ENCODE peak calls at places on chromosomes 6 and 20, in four cellular contexts. U, A, E and V are unnamed samples.

GRCh38 chr6:71347119-71347518 is 58.5 kb downstream of the OGFRL1 start:
- DNase-seq in U (no peak), A (no peak), E (no peak), V (no peak)

GRCh38 chr20:59063358-59064213 is 21.0 kb upstream of the PRELID3B start:
- DNase-seq in U (peak), A (no peak), E (no peak), V (peak)

GRCh38 chr6:72784071-72784470 is 162.2 kb downstream of the KCNQ5 start:
- DNase-seq in U (peak), A (no peak), E (no peak), V (no peak)

GRCh38 chr6:39054577-39055142 is 6.1 kb downstream of the GLP1R start:
- DNase-seq in U (no peak), A (no peak), E (no peak), V (no peak)

GRCh38 chr6:100913400-100914276 is 32.5 kb upstream of the ASCC3 start:
- DNase-seq in U (no peak), A (no peak), E (no peak), V (no peak)

GRCh38 chr6:99334526-99335127 is 14.8 kb downstream of the FAXC start:
- DNase-seq in U (peak), A (peak), E (peak), V (peak)

GRCh38 chr6:56961151-56961550 is 6.2 kb downstream of the BEND6 start:
- DNase-seq in U (no peak), A (no peak), E (peak), V (no peak)

GRCh38 chr6:47134476-47135189 is 92.5 kb upstream of the ADGRF1 start:
- DNase-seq in U (peak), A (peak), E (peak), V (peak)

GRCh38 chr6:116265081-116265829 is 11.4 kb upstream of the TSPYL4 start:
- DNase-seq in U (no peak), A (no peak), E (peak), V (no peak)

GRCh38 chr6:109772961-109773431 is 81.9 kb downstream of the FIG4 start:
- DNase-seq in U (no peak), A (no peak), E (peak), V (no peak)

GRCh38 chr6:152416652-152417051 is 220.5 kb downstream of the SYNE1 start:
- DNase-seq in U (no peak), A (no peak), E (no peak), V (no peak)

GRCh38 chr20:41428285-41428684 is 61.7 kb upstream of the EMILIN3 start:
- DNase-seq in U (peak), A (peak), E (peak), V (no peak)

GRCh38 chr6:63140682-63141318 is 70.5 kb upstream of the FKBP1C start:
- DNase-seq in U (no peak), A (no peak), E (no peak), V (no peak)

GRCh38 chr6:3607599-3607998 is 143.9 kb downstream of the PXDC1 start:
- DNase-seq in U (no peak), A (no peak), E (no peak), V (no peak)

GRCh38 chr6:3601570-3601969 is 144.7 kb upstream of the SLC22A23 start:
- DNase-seq in U (no peak), A (no peak), E (no peak), V (no peak)

GRCh38 chr6:3607171-3607570 is 144.3 kb downstream of the PXDC1 start:
- DNase-seq in U (no peak), A (no peak), E (no peak), V (no peak)

GRCh38 chr6:3608159-3608558 is 143.4 kb downstream of the PXDC1 start:
- DNase-seq in U (no peak), A (no peak), E (no peak), V (no peak)

GRCh38 chr6:3603443-3604130 is 146.7 kb upstream of the SLC22A23 start:
- DNase-seq in U (peak), A (no peak), E (peak), V (peak)
- TF ChIP-seq CTCF in U (peak), A (no peak), E (no peak), V (peak)

DNA sequence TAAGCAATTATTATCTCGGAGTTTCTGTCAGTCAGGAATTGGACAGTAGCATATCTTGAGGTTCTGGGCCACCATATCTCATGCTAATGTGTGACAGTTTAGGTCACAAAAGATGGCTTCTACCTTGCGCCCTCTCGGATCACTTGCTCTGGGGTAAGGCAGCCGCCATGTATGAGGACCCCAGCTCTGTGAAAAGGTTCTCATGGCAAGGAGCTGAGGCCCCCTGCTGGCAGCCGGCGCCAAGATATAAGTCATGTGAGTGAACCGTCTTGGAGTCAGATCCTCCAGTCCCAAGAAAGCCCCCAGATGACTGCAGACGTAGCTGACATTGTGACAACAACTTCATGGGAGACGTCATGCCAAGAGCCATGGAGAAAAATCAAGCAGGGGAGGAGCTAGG is 670.8 kb downstream of the KIF16B start:
- DNase-seq in U (no peak), A (peak), E (peak), V (peak)
- TF ChIP-seq CTCF in U (no peak), A (no peak), E (peak), V (peak)

DNA sequence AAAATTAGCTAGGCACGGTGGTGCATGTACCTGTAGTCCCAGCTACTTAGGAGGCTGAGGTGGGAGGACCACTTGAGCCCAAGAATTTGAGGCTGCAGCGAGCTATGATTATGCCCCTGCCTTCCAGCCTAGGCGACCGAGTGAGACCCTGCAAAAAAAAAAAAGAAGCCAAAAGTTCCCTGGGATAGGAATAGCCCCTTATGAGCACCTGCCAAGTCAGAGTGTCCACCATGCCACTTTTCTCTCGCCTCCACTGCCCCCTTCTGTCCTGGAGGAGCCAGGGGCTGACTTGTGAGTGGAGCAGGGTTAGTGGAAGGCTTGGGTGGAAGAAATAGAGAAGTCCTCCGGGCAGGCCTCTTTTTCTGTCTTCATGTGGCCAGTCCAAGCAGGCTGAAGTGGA is 12.1 kb upstream of the DDX27 start:
- DNase-seq in U (no peak), A (no peak), E (peak), V (no peak)
- TF ChIP-seq CTCF in U (no peak), A (peak), E (peak), V (no peak)

DNA sequence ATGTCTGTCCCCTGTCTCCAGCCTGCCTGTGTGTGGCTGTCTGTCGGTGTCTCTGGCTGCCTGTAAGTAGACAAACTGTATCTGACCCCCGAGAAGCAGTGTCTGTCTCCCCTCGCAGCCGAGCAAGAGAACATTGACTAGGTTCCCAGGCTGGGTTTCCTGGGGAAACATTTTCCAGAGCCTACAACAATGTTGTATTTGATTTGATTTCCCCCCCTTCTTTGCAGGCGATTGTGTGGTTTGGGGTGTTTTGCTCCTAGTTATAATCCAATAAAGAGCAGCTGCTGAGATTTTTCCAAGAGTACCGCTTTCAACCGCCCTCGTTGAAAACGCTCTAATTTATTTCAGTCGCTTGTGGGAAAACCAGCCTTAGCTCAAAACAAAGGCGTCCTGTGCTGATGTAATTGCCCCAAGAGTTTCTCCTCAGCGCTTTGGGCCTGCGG is 92.6 kb downstream of the CDC5L start:
- DNase-seq in U (no peak), A (no peak), E (no peak), V (no peak)
- TF ChIP-seq CTCF in U (no peak), A (no peak), E (no peak), V (no peak)

GRCh38 chr6:161429921-161430490 is 156.1 kb upstream of the AGPAT4 start:
- DNase-seq in U (peak), A (no peak), E (peak), V (peak)
- TF ChIP-seq CTCF in U (peak), A (peak), E (peak), V (no peak)

DNA sequence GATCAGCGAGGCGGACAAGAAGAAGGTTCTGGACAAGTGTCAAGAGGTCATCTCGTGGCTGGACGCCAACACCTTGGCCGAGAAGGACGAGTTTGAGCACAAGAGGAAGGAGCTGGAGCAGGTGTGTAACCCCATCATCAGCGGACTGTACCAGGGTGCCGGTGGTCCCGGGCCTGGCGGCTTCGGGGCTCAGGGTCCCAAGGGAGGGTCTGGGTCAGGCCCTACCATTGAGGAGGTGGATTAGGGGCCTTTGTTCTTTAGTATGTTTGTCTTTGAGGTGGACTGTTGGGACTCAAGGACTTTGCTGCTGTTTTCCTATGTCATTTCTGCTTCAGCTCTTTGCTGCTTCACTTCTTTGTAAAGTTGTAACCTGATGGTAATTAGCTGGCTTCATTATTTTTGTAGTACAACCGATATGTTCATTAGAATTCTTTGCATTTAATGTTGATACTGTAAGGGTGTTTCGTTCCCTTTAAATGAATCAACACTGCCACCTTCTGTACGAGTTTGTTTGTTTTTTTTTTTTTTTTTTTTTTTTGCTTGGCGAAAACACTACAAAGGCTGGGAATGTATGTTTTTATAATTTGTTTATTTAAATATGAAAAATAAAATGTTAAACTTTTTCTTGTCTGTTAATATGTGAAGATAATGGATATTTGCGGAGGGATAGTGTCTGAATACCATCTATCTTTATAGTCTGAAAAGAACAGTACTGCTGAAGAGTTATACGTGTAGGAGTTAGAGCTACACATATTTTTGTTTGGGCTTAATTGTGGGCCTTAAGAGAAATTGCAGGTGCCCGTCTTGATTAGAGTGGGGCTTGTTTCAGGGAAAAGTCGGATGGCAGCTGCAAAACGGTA is 2.3 kb downstream of the HSPA1B start:
- DNase-seq in U (peak), A (no peak), E (peak), V (peak)
- TF ChIP-seq CTCF in U (peak), A (peak), E (peak), V (no peak)